ENCODE peak calls at places on chromosomes 12 and 14, in seven cellular contexts. U is activated CD8-positive, alpha-beta T cell treated with anti-CD3 and anti-CD28 coated beads for 36 hours; T is fibroblast of lung; V is nephron progenitor cell; J is choroid plexus epithelial cell; Q is GM04504; M is HCT116. H is an unnamed sample.

GRCh38 chr12:132955094-132955932 is 793 bp downstream of the ZNF605 start:
- DNase-seq in U (peak), T (peak), V (peak), J (peak), Q (peak), M (no peak), H (no peak)

GRCh38 chr12:84757978-84758377 is 154.6 kb downstream of the SLC6A15 start:
- DNase-seq in U (no peak), T (peak), V (no peak), J (peak), Q (no peak), M (no peak), H (no peak)

GRCh38 chr12:113932411-113933196 is 33.5 kb downstream of the RBM19 start:
- DNase-seq in U (no peak), T (peak), V (peak), J (peak), Q (no peak), M (no peak), H (no peak)

GRCh38 chr14:25607095-25607657 is 557.2 kb upstream of the STXBP6 start:
- DNase-seq in U (no peak), T (no peak), V (no peak), J (no peak), Q (no peak), M (no peak), H (no peak)

GRCh38 chr14:46250113-46250703 is 401.4 kb downstream of the RPL10L start:
- DNase-seq in U (no peak), T (peak), V (no peak), J (peak), Q (no peak), M (peak), H (peak)

GRCh38 chr14:85528882-85529585 is 910 bp upstream of the FLRT2 start:
- DNase-seq in U (no peak), T (peak), V (no peak), J (peak), Q (peak), M (no peak), H (no peak)

GRCh38 chr12:32016680-32017482 is 57.7 kb downstream of the RESF1 start:
- DNase-seq in U (no peak), T (no peak), V (no peak), J (no peak), Q (no peak), M (no peak), H (peak)

GRCh38 chr12:122835693-122836026 is 403 bp downstream of the HIP1R start:
- DNase-seq in U (peak), T (no peak), V (peak), J (no peak), Q (no peak), M (no peak), H (no peak)

GRCh38 chr12:105212431-105212830 is 23.5 kb downstream of the APPL2 start:
- DNase-seq in U (no peak), T (peak), V (no peak), J (no peak), Q (peak), M (no peak), H (no peak)

GRCh38 chr14:80587096-80587724 is 354.3 kb downstream of the CEP128 start:
- DNase-seq in U (peak), T (peak), V (no peak), J (peak), Q (peak), M (peak), H (no peak)

GRCh38 chr14:98847520-98848468 is 424.2 kb downstream of the BCL11B start:
- DNase-seq in U (no peak), T (peak), V (no peak), J (no peak), Q (no peak), M (no peak), H (no peak)

GRCh38 chr14:57889245-57889644 is 23.4 kb upstream of the SLC35F4 start:
- DNase-seq in U (no peak), T (peak), V (no peak), J (peak), Q (peak), M (no peak), H (no peak)

GRCh38 chr12:3242199-3242863 is 165.2 kb downstream of the TSPAN9 start:
- DNase-seq in U (no peak), T (no peak), V (no peak), J (no peak), Q (no peak), M (no peak), H (no peak)

GRCh38 chr14:61150851-61151250 is 130.3 kb downstream of the TMEM30B start:
- DNase-seq in U (no peak), T (no peak), V (no peak), J (peak), Q (no peak), M (no peak), H (no peak)

GRCh38 chr14:30669594-30669993 is 47.5 kb downstream of the SCFD1 start:
- DNase-seq in U (no peak), T (no peak), V (no peak), J (peak), Q (no peak), M (no peak), H (no peak)

GRCh38 chr14:35044939-35045797 is 904 bp upstream of the FAM177A1 start:
- DNase-seq in U (peak), T (peak), V (no peak), J (peak), Q (no peak), M (no peak), H (no peak)

GRCh38 chr14:63896278-63896720 is 43.5 kb downstream of the SYNE2 start:
- DNase-seq in U (no peak), T (peak), V (no peak), J (peak), Q (no peak), M (peak), H (no peak)

GRCh38 chr12:89475203-89475990 is 49.2 kb downstream of the GALNT4 start:
- DNase-seq in U (no peak), T (no peak), V (no peak), J (no peak), Q (no peak), M (no peak), H (no peak)

GRCh38 chr12:123602651-123603195 is 824 bp downstream of the DDX55 start:
- DNase-seq in U (peak), T (no peak), V (no peak), J (peak), Q (no peak), M (no peak), H (no peak)

GRCh38 chr14:45680531-45680930 is 427.5 kb upstream of the MIS18BP1 start:
- DNase-seq in U (no peak), T (no peak), V (no peak), J (no peak), Q (no peak), M (no peak), H (no peak)

GRCh38 chr14:76647699-76648298 is 113.5 kb upstream of the VASH1 start:
- DNase-seq in U (peak), T (peak), V (peak), J (peak), Q (peak), M (peak), H (peak)

GRCh38 chr12:12881495-12881894 is 9.9 kb upstream of the GPRC5A start:
- DNase-seq in U (no peak), T (peak), V (no peak), J (peak), Q (no peak), M (peak), H (no peak)

GRCh38 chr14:69669375-69669774 is 58.0 kb downstream of the SUSD6 start:
- DNase-seq in U (no peak), T (no peak), V (no peak), J (no peak), Q (no peak), M (no peak), H (no peak)

GRCh38 chr12:132513458-132514135 is 23.6 kb downstream of the FBRSL1 start:
- DNase-seq in U (no peak), T (no peak), V (no peak), J (no peak), Q (no peak), M (no peak), H (no peak)

GRCh38 chr12:124109760-124110159 is 136.7 kb downstream of the ZNF664 start:
- DNase-seq in U (peak), T (no peak), V (no peak), J (peak), Q (no peak), M (peak), H (no peak)

GRCh38 chr14:105315211-105315721 is 718 bp downstream of the PACS2 start:
- DNase-seq in U (peak), T (peak), V (peak), J (peak), Q (no peak), M (peak), H (no peak)

GRCh38 chr12:72747460-72747859 is 475.3 kb downstream of the TRHDE start:
- DNase-seq in U (no peak), T (no peak), V (no peak), J (no peak), Q (no peak), M (no peak), H (no peak)

GRCh38 chr14:52325126-52325525 is 11.0 kb downstream of the PTGER2 start:
- DNase-seq in U (peak), T (peak), V (no peak), J (peak), Q (no peak), M (no peak), H (no peak)

GRCh38 chr12:57089259-57090245 is 638 bp downstream of the NAB2 start:
- DNase-seq in U (peak), T (peak), V (peak), J (peak), Q (no peak), M (no peak), H (no peak)